ENCODE peak calls at places on chromosome 21, in four cellular contexts. X is activated gamma-delta T cell; N is activated CD8-positive, alpha-beta memory T cell treated with anti-CD3 and anti-CD28 coated beads for 24 hours; J is BJ. Y is an unnamed sample.

GRCh38 chr21:16037386-16037785 is 307.6 kb downstream of the USP25 start:
- DNase-seq in J (no peak), X (no peak), N (no peak), Y (no peak)

GRCh38 chr21:31235671-31236450 is 108.2 kb downstream of the TIAM1 start:
- DNase-seq in J (no peak), N (no peak), X (no peak), Y (no peak)

GRCh38 chr21:46054447-46054846 is 43.5 kb upstream of the COL6A2 start:
- DNase-seq in N (peak; percentile 57), J (no peak), X (no peak), Y (no peak)

GRCh38 chr21:45098867-45099266 is 24.5 kb downstream of the ADARB1 start:
- DNase-seq in J (no peak), X (no peak), N (no peak), Y (no peak)

GRCh38 chr21:14773777-14774345 is 227.7 kb upstream of the SAMSN1 start:
- DNase-seq in X (no peak), N (peak; percentile 81), J (no peak), Y (peak; percentile 56)

GRCh38 chr21:45420061-45420521 is 15.1 kb downstream of the COL18A1 start:
- DNase-seq in X (no peak), N (no peak), J (no peak), Y (peak; percentile 75)

GRCh38 chr21:42145569-42146250 is 73.2 kb upstream of the ABCG1 start:
- DNase-seq in X (no peak), J (no peak), N (peak; percentile 84), Y (no peak)

GRCh38 chr21:17501107-17502006 is 11.5 kb upstream of the CXADR start:
- DNase-seq in J (no peak), X (no peak), N (no peak), Y (no peak)

GRCh38 chr21:26117324-26117971 is 53.1 kb downstream of the APP start:
- DNase-seq in X (no peak), J (no peak), N (no peak), Y (no peak)

GRCh38 chr21:32834825-32835224 is 63.3 kb upstream of the PAXBP1 start:
- DNase-seq in N (no peak), X (no peak), J (no peak), Y (no peak)

GRCh38 chr21:44618909-44619308 is 7.0 kb downstream of the KRTAP10-8 start:
- DNase-seq in J (no peak), X (no peak), N (peak; percentile 77), Y (peak; percentile 40)

GRCh38 chr21:14959343-14959742 is 105.5 kb downstream of the NRIP1 start:
- DNase-seq in J (no peak), N (no peak), X (no peak), Y (no peak)

GRCh38 chr21:43826623-43826974 is 37.2 kb downstream of the RRP1 start:
- DNase-seq in J (no peak), N (no peak), X (no peak), Y (no peak)

GRCh38 chr21:45542242-45542666 is at the start of gene SLC19A1:
- DNase-seq in N (peak; percentile 91), J (no peak), X (peak; percentile 53), Y (peak; percentile 97)

GRCh38 chr21:33587792-33588484 is 546 bp downstream of the DONSON start:
- DNase-seq in J (no peak), N (no peak), X (peak; percentile 24), Y (peak; percentile 22)

GRCh38 chr21:45243603-45244002 is 44.1 kb downstream of the POFUT2 start:
- DNase-seq in J (no peak), N (no peak), X (no peak), Y (no peak)

GRCh38 chr21:33761104-33762036 is 119.1 kb downstream of the ITSN1 start:
- DNase-seq in X (no peak), N (no peak), J (peak; percentile 98), Y (no peak)

GRCh38 chr21:43832648-43833047 is 32.4 kb upstream of the AGPAT3 start:
- DNase-seq in N (no peak), J (no peak), X (no peak), Y (no peak)